ENCODE peak calls at places on chromosomes 6 and 20, in ten cellular contexts. Z is activated T-cell treated with anti-CD3 and anti-CD28 coated beads for 1 hour, T is heart right ventricle, G is midbrain, X is A549, V is tibial nerve, C is NAMALWA, P is left kidney, M is adrenal gland, U is SIG-M5. J is an unnamed sample.

GRCh38 chr6:157887892-157888291 is 64.8 kb downstream of the SNX9 start:
- DNase-seq in Z (no peak), T (no peak), G (no peak), X (no peak), V (no peak), C (peak; percentile 70), P (no peak), M (no peak), U (no peak), J (no peak)

GRCh38 chr6:129200151-129200550 is 317.2 kb downstream of the LAMA2 start:
- DNase-seq in Z (no peak), T (no peak), G (no peak), X (no peak), V (no peak), C (no peak), P (no peak), M (no peak), U (no peak), J (no peak)

GRCh38 chr20:380763-381580 is 412 bp downstream of the TRIB3 start:
- DNase-seq in Z (peak; percentile 36), T (peak; percentile 41), G (no peak), X (peak; percentile 84), V (no peak), C (peak; percentile 85), P (peak; percentile 78), M (peak; percentile 64), U (no peak), J (peak; percentile 86)

GRCh38 chr6:8219352-8219943 is 117.1 kb upstream of the EEF1E1 start:
- DNase-seq in Z (peak; percentile 14), T (peak; percentile 21), G (peak; percentile 54), X (peak; percentile 48), V (no peak), C (peak; percentile 66), P (peak; percentile 76), M (peak; percentile 65), U (no peak), J (peak; percentile 53)

GRCh38 chr6:165045631-165046030 is 263.8 kb downstream of the C6orf118 start:
- DNase-seq in Z (no peak), T (no peak), G (no peak), X (no peak), V (no peak), C (no peak), P (no peak), M (no peak), U (no peak), J (no peak)

GRCh38 chr6:33118525-33119123 is 42.8 kb downstream of the HLA-DPB1 start:
- DNase-seq in Z (no peak), T (peak; percentile 23), G (peak; percentile 65), X (no peak), V (no peak), C (peak; percentile 85), P (peak; percentile 73), M (no peak), U (no peak), J (peak; percentile 66)

GRCh38 chr6:85537055-85537494 is 56.6 kb downstream of the SNX14 start:
- DNase-seq in Z (no peak), T (no peak), G (no peak), X (no peak), V (no peak), C (peak; percentile 34), P (no peak), M (no peak), U (no peak), J (no peak)

GRCh38 chr20:57659789-57660509 is 39.7 kb upstream of the ZBP1 start:
- DNase-seq in Z (no peak), T (no peak), G (no peak), X (no peak), V (peak; percentile 5), C (no peak), P (no peak), M (peak; percentile 11), U (no peak), J (no peak)

GRCh38 chr6:122726649-122727048 is 52.9 kb upstream of the FABP7 start:
- DNase-seq in Z (no peak), T (no peak), G (no peak), X (no peak), V (no peak), C (peak; percentile 47), P (peak; percentile 36), M (no peak), U (no peak), J (peak; percentile 19)

GRCh38 chr6:111663692-111664564 is 58.2 kb upstream of the TRAF3IP2 start:
- DNase-seq in Z (no peak), T (peak; percentile 77), G (peak; percentile 37), X (no peak), V (no peak), C (no peak), P (peak; percentile 96), M (peak; percentile 60), U (no peak), J (no peak)

GRCh38 chr6:70369332-70369950 is 43.9 kb upstream of the FAM135A start:
- DNase-seq in Z (peak; percentile 42), T (peak; percentile 55), G (peak; percentile 66), X (peak; percentile 40), V (peak; percentile 21), C (peak; percentile 86), P (peak; percentile 80), M (peak; percentile 78), U (no peak), J (peak; percentile 41)

GRCh38 chr6:39059496-39060310 is 11.1 kb downstream of the GLP1R start:
- DNase-seq in Z (no peak), T (no peak), G (no peak), X (no peak), V (no peak), C (no peak), P (peak; percentile 38), M (no peak), U (no peak), J (no peak)

GRCh38 chr20:49278817-49279676 is 1.2 kb upstream of the ZNFX1 start:
- DNase-seq in Z (no peak), T (no peak), G (no peak), X (no peak), V (no peak), C (no peak), P (no peak), M (peak; percentile 51), U (no peak), J (peak; percentile 52)

GRCh38 chr6:70956451-70957283 is at the start of gene B3GAT2:
- DNase-seq in Z (no peak), T (peak; percentile 4), G (peak; percentile 42), X (no peak), V (no peak), C (no peak), P (peak; percentile 81), M (no peak), U (no peak), J (no peak)

GRCh38 chr6:145155411-145155810 is 579.9 kb downstream of the EPM2A start:
- DNase-seq in Z (no peak), T (no peak), G (no peak), X (no peak), V (no peak), C (no peak), P (no peak), M (no peak), U (no peak), J (no peak)

GRCh38 chr6:139028242-139028657 is 295 bp upstream of the ABRACL start:
- DNase-seq in Z (no peak), T (no peak), G (no peak), X (no peak), V (no peak), C (no peak), P (no peak), M (no peak), U (no peak), J (no peak)

GRCh38 chr6:118783931-118784528 is 109.9 kb upstream of the ASF1A start:
- DNase-seq in Z (no peak), T (no peak), G (no peak), X (no peak), V (no peak), C (no peak), P (peak; percentile 54), M (no peak), U (no peak), J (no peak)

GRCh38 chr20:48686238-48687096 is 141.3 kb downstream of the PREX1 start:
- DNase-seq in Z (no peak), T (peak; percentile 42), G (no peak), X (no peak), V (no peak), C (no peak), P (no peak), M (peak; percentile 53), U (no peak), J (no peak)

GRCh38 chr6:4967301-4968030 is 36.4 kb downstream of the RPP40 start:
- DNase-seq in Z (no peak), T (no peak), G (no peak), X (no peak), V (no peak), C (no peak), P (no peak), M (no peak), U (no peak), J (no peak)

GRCh38 chr6:107491059-107491609 is 1.2 kb downstream of the SOBP start:
- DNase-seq in Z (no peak), T (peak; percentile 78), G (peak; percentile 31), X (peak; percentile 8), V (peak; percentile 54), C (peak; percentile 40), P (peak; percentile 79), M (peak; percentile 68), U (no peak), J (peak; percentile 27)

GRCh38 chr6:36985384-36985962 is 523 bp downstream of the MTCH1 start:
- DNase-seq in Z (no peak), T (no peak), G (no peak), X (no peak), V (no peak), C (no peak), P (no peak), M (peak; percentile 66), U (no peak), J (no peak)

J was measured in HepG2.